ENCODE peak calls at places on chromosomes 5 and 9, in nine cellular contexts. L, Z, H, T, B, F, N, W and Q are unnamed samples.

GRCh38 chr5:50963647-50964584 is 297.5 kb downstream of the PARP8 start:
- DNase-seq in B (peak; percentile 98), T (peak; percentile 72), F (no peak), Z (no peak), L (no peak), H (no peak), N (no peak), W (no peak), Q (peak; percentile 11)

GRCh38 chr5:143636951-143637528 is 174.9 kb upstream of the HMHB1 start:
- DNase-seq in L (no peak), W (no peak), Z (no peak), B (no peak), H (no peak), N (no peak), F (no peak), T (no peak), Q (no peak)

GRCh38 chr5:78806544-78806943 is 158.0 kb upstream of the LHFPL2 start:
- DNase-seq in W (no peak), H (no peak), F (no peak), T (no peak), N (no peak), Z (no peak), L (no peak), B (no peak), Q (no peak)

GRCh38 chr5:145244251-145244650 is 590.9 kb downstream of the PRELID2 start:
- DNase-seq in H (no peak), L (no peak), F (no peak), Z (no peak), W (no peak), N (no peak), B (no peak), T (no peak), Q (no peak)

GRCh38 chr5:51968756-51969155 is 585.5 kb downstream of the ISL1 start:
- DNase-seq in L (no peak), Z (no peak), W (no peak), B (peak; percentile 93), N (no peak), F (no peak), H (no peak), T (peak; percentile 48), Q (no peak)

GRCh38 chr9:75974006-75974766 is 83.7 kb downstream of the PCSK5 start:
- DNase-seq in W (no peak), B (no peak), F (no peak), L (no peak), N (no peak), H (no peak), T (no peak), Z (no peak), Q (no peak)

GRCh38 chr9:35834260-35835215 is 5.5 kb downstream of the TMEM8B start:
- DNase-seq in H (no peak), F (no peak), B (peak; percentile 61), N (no peak), W (no peak), Z (no peak), T (no peak), L (no peak), Q (no peak)

GRCh38 chr5:80054682-80055081 is 19.5 kb downstream of the THBS4 start:
- DNase-seq in W (no peak), F (no peak), L (no peak), H (no peak), Z (no peak), T (no peak), N (no peak), B (no peak), Q (no peak)

GRCh38 chr5:60492958-60493357 is 207.0 kb downstream of the DEPDC1B start:
- DNase-seq in Z (no peak), L (no peak), H (no peak), W (no peak), T (no peak), F (no peak), B (no peak), N (peak; percentile 41), Q (no peak)

GRCh38 chr9:20403346-20403745 is 219.0 kb downstream of the MLLT3 start:
- DNase-seq in H (no peak), F (no peak), Z (no peak), T (no peak), W (no peak), L (no peak), B (no peak), N (no peak), Q (no peak)

GRCh38 chr5:79081779-79082178 is 12.2 kb downstream of the BHMT2 start:
- DNase-seq in N (no peak), H (no peak), W (no peak), T (no peak), Z (no peak), L (no peak), B (no peak), F (no peak), Q (no peak)

GRCh38 chr9:87138128-87139040 is 191.1 kb upstream of the GAS1 start:
- DNase-seq in Z (no peak), W (no peak), L (no peak), H (no peak), B (no peak), T (no peak), N (no peak), F (no peak), Q (no peak)

GRCh38 chr5:13640270-13640669 is 304.2 kb downstream of the DNAH5 start:
- DNase-seq in L (no peak), H (no peak), B (no peak), Z (no peak), W (no peak), T (no peak), F (no peak), N (no peak), Q (no peak)

GRCh38 chr5:150672237-150672883 is 11.3 kb downstream of the MYOZ3 start:
- DNase-seq in Z (no peak), T (peak; percentile 92), W (peak; percentile 51), F (no peak), B (peak; percentile 64), L (peak; percentile 17), H (peak; percentile 66), N (peak; percentile 16), Q (no peak)

GRCh38 chr9:35905912-35906679 is at the start of gene HRCT1:
- DNase-seq in H (peak; percentile 94), W (no peak), F (peak; percentile 28), L (no peak), T (peak; percentile 52), B (peak; percentile 42), Z (no peak), N (peak; percentile 8), Q (no peak)

GRCh38 chr5:54443264-54443663 is 12.2 kb upstream of the HSPB3 start:
- DNase-seq in W (no peak), Z (no peak), L (no peak), F (no peak), N (peak; percentile 32), H (no peak), B (peak; percentile 42), T (no peak), Q (peak; percentile 2)

GRCh38 chr9:127449332-127449966 is 1.8 kb downstream of the RPL12 start:
- DNase-seq in W (no peak), H (no peak), B (peak; percentile 31), T (no peak), F (no peak), Z (no peak), N (no peak), L (no peak), Q (no peak)

GRCh38 chr9:130445268-130445983 is 665 bp downstream of the ASS1 start:
- DNase-seq in W (no peak), N (no peak), Z (no peak), H (peak; percentile 75), F (no peak), L (no peak), B (peak; percentile 83), T (peak; percentile 75), Q (no peak)

GRCh38 chr5:150763023-150763793 is 4.4 kb upstream of the DCTN4 start:
- DNase-seq in Z (no peak), B (peak; percentile 81), N (peak; percentile 89), T (no peak), F (no peak), H (peak; percentile 70), L (no peak), W (no peak), Q (no peak)